ENCODE peak calls at places on chromosomes 6 and 20, in five cellular contexts. One of them, this sample, is unnamed.

GRCh38 chr6:153210083-153210482 is 79.0 kb upstream of the RGS17 start:
- DNase-seq in right cardiac atrium: no peak
- DNase-seq in activated T-helper 1 cell treated with anti-CD3 and anti-CD28 coated beads, Interleukin-2, amount 50 U/mL, for 16 hours: no peak
- DNase-seq in Daoy: peak; percentile 36
- DNase-seq in iPS DF 6.9: no peak
- DNase-seq in this sample: peak; percentile 63

GRCh38 chr6:43021270-43022047 is at the start of gene RRP36:
- DNase-seq in iPS DF 6.9: no peak
- DNase-seq in Daoy: peak; percentile 90
- DNase-seq in activated T-helper 1 cell treated with anti-CD3 and anti-CD28 coated beads, Interleukin-2, amount 50 U/mL, for 16 hours: peak; percentile 33
- DNase-seq in right cardiac atrium: peak; percentile 87
- DNase-seq in this sample: peak; percentile 72

GRCh38 chr6:38782616-38783015 is 67.5 kb downstream of the DNAH8 start:
- DNase-seq in right cardiac atrium: no peak
- DNase-seq in iPS DF 6.9: no peak
- DNase-seq in Daoy: no peak
- DNase-seq in activated T-helper 1 cell treated with anti-CD3 and anti-CD28 coated beads, Interleukin-2, amount 50 U/mL, for 16 hours: no peak
- DNase-seq in this sample: no peak

GRCh38 chr6:139473239-139473701 is 98.8 kb upstream of the CITED2 start:
- DNase-seq in right cardiac atrium: peak; percentile 32
- DNase-seq in activated T-helper 1 cell treated with anti-CD3 and anti-CD28 coated beads, Interleukin-2, amount 50 U/mL, for 16 hours: no peak
- DNase-seq in iPS DF 6.9: no peak
- DNase-seq in Daoy: no peak
- DNase-seq in this sample: peak; percentile 72

GRCh38 chr6:161076211-161076677 is 84.7 kb downstream of the MAP3K4 start:
- DNase-seq in iPS DF 6.9: no peak
- DNase-seq in Daoy: no peak
- DNase-seq in activated T-helper 1 cell treated with anti-CD3 and anti-CD28 coated beads, Interleukin-2, amount 50 U/mL, for 16 hours: no peak
- DNase-seq in right cardiac atrium: no peak
- DNase-seq in this sample: no peak

GRCh38 chr20:57126481-57127092 is 139.9 kb downstream of the BMP7 start:
- DNase-seq in Daoy: peak; percentile 66
- DNase-seq in right cardiac atrium: no peak
- DNase-seq in activated T-helper 1 cell treated with anti-CD3 and anti-CD28 coated beads, Interleukin-2, amount 50 U/mL, for 16 hours: no peak
- DNase-seq in iPS DF 6.9: no peak
- DNase-seq in this sample: peak; percentile 41

GRCh38 chr6:136429264-136429663 is 121.0 kb downstream of the MAP7 start:
- DNase-seq in Daoy: no peak
- DNase-seq in iPS DF 6.9: no peak
- DNase-seq in activated T-helper 1 cell treated with anti-CD3 and anti-CD28 coated beads, Interleukin-2, amount 50 U/mL, for 16 hours: no peak
- DNase-seq in right cardiac atrium: no peak
- DNase-seq in this sample: no peak

GRCh38 chr20:1569417-1569861 is 11.9 kb upstream of the SIRPD start:
- DNase-seq in Daoy: no peak
- DNase-seq in right cardiac atrium: peak; percentile 23
- DNase-seq in activated T-helper 1 cell treated with anti-CD3 and anti-CD28 coated beads, Interleukin-2, amount 50 U/mL, for 16 hours: no peak
- DNase-seq in iPS DF 6.9: no peak
- DNase-seq in this sample: peak; percentile 98

GRCh38 chr6:149979293-149979692 is 15.6 kb downstream of the ULBP1 start:
- DNase-seq in iPS DF 6.9: no peak
- DNase-seq in Daoy: no peak
- DNase-seq in right cardiac atrium: no peak
- DNase-seq in activated T-helper 1 cell treated with anti-CD3 and anti-CD28 coated beads, Interleukin-2, amount 50 U/mL, for 16 hours: no peak
- DNase-seq in this sample: no peak

GRCh38 chr6:71404145-71404966 is 115.7 kb downstream of the OGFRL1 start:
- DNase-seq in iPS DF 6.9: no peak
- DNase-seq in Daoy: peak; percentile 90
- DNase-seq in activated T-helper 1 cell treated with anti-CD3 and anti-CD28 coated beads, Interleukin-2, amount 50 U/mL, for 16 hours: no peak
- DNase-seq in right cardiac atrium: no peak
- DNase-seq in this sample: peak; percentile 86

GRCh38 chr6:158552055-158552795 is 7.7 kb upstream of the TMEM181 start:
- DNase-seq in Daoy: no peak
- DNase-seq in iPS DF 6.9: no peak
- DNase-seq in right cardiac atrium: no peak
- DNase-seq in activated T-helper 1 cell treated with anti-CD3 and anti-CD28 coated beads, Interleukin-2, amount 50 U/mL, for 16 hours: no peak
- DNase-seq in this sample: no peak

GRCh38 chr6:30411515-30412207 is 66.7 kb downstream of the RPP21 start:
- DNase-seq in Daoy: peak; percentile 68
- DNase-seq in right cardiac atrium: peak; percentile 45
- DNase-seq in activated T-helper 1 cell treated with anti-CD3 and anti-CD28 coated beads, Interleukin-2, amount 50 U/mL, for 16 hours: peak; percentile 25
- DNase-seq in iPS DF 6.9: peak; percentile 39
- DNase-seq in this sample: peak; percentile 61